ENCODE peak calls at places on chromosomes 12 and 14, in seven cellular contexts. N is epithelial cell of esophagus, O is progenitor cell of endocrine pancreas, F is NB4, H is glutamatergic neuron, Y is AG04449, K is GM12864. A is an unnamed sample.

GRCh38 chr12:29402437-29402836 is 21.5 kb upstream of the ERGIC2 start:
- DNase-seq in N (no peak), O (no peak), F (no peak), H (no peak), Y (no peak), K (no peak), A (no peak)

GRCh38 chr12:132305991-132306884 is 23.2 kb downstream of the GALNT9 start:
- DNase-seq in N (no peak), O (no peak), F (no peak), H (peak; percentile 23), Y (no peak), K (no peak), A (no peak)

GRCh38 chr14:33505963-33506329 is 444.9 kb downstream of the EGLN3 start:
- DNase-seq in N (no peak), O (no peak), F (no peak), H (no peak), Y (no peak), K (no peak), A (no peak)

GRCh38 chr12:117060236-117060926 is 38.8 kb downstream of the TESC start:
- DNase-seq in N (no peak), O (no peak), F (peak; percentile 89), H (no peak), Y (no peak), K (no peak), A (peak; percentile 33)

GRCh38 chr12:63805704-63806672 is 26.3 kb downstream of the RXYLT1 start:
- DNase-seq in N (no peak), O (no peak), F (no peak), H (no peak), Y (no peak), K (no peak), A (no peak)

GRCh38 chr14:53953828-53954550 is 2.6 kb downstream of the BMP4 start:
- DNase-seq in N (peak; percentile 46), O (no peak), F (no peak), H (peak; percentile 53), Y (no peak), K (no peak), A (no peak)

GRCh38 chr12:114976959-114977358 is 293.0 kb upstream of the TBX3 start:
- DNase-seq in N (peak; percentile 47), O (no peak), F (no peak), H (no peak), Y (no peak), K (no peak), A (no peak)

GRCh38 chr12:77189463-77189862 is 124.1 kb upstream of the E2F7 start:
- DNase-seq in N (peak; percentile 57), O (no peak), F (no peak), H (no peak), Y (peak; percentile 78), K (no peak), A (no peak)

GRCh38 chr12:49970030-49970429 is 2.7 kb upstream of the AQP6 start:
- DNase-seq in N (no peak), O (no peak), F (no peak), H (no peak), Y (no peak), K (no peak), A (no peak)

GRCh38 chr12:89781161-89781560 is 72.5 kb upstream of the ATP2B1 start:
- DNase-seq in N (no peak), O (no peak), F (peak; percentile 53), H (no peak), Y (no peak), K (no peak), A (no peak)

GRCh38 chr12:110337912-110338710 is 57.1 kb downstream of the ATP2A2 start:
- DNase-seq in N (no peak), O (no peak), F (no peak), H (no peak), Y (no peak), K (no peak), A (no peak)

GRCh38 chr14:22598896-22599244 is 770 bp downstream of the ABHD4 start:
- DNase-seq in N (peak; percentile 87), O (no peak), F (no peak), H (no peak), Y (no peak), K (no peak), A (no peak)

GRCh38 chr12:1650954-1651353 is 21.9 kb downstream of the WNT5B start:
- DNase-seq in N (no peak), O (no peak), F (no peak), H (no peak), Y (no peak), K (no peak), A (no peak)

GRCh38 chr12:98644433-98644711 is 216 bp downstream of the IKBIP start:
- DNase-seq in N (peak; percentile 65), O (peak; percentile 52), F (no peak), H (peak; percentile 67), Y (no peak), K (no peak), A (no peak)
- TF ChIP-seq CTCF in N (no peak), O (peak; percentile 43), F (no peak), H (no peak), Y (no peak), K (no peak), A (no peak)

GRCh38 chr12:52050771-52051541 is at the start of gene NR4A1:
- DNase-seq in N (peak; percentile 89), O (peak; percentile 95), F (peak; percentile 94), H (peak; percentile 84), Y (no peak), K (peak; percentile 44), A (peak; percentile 90)

GRCh38 chr12:52049688-52050087 is 1.6 kb upstream of the NR4A1 start:
- DNase-seq in N (no peak), O (no peak), F (no peak), H (no peak), Y (no peak), K (no peak), A (no peak)

GRCh38 chr12:52046859-52047258 is 4.4 kb upstream of the NR4A1 start:
- DNase-seq in N (no peak), O (no peak), F (no peak), H (no peak), Y (no peak), K (no peak), A (no peak)

GRCh38 chr12:52050116-52050770 is 999 bp upstream of the NR4A1 start:
- DNase-seq in N (no peak), O (no peak), F (no peak), H (no peak), Y (no peak), K (no peak), A (peak; percentile 35)

GRCh38 chr12:52049286-52049685 is 2.0 kb upstream of the NR4A1 start:
- DNase-seq in N (no peak), O (no peak), F (no peak), H (no peak), Y (no peak), K (no peak), A (no peak)
- TF ChIP-seq CTCF in N (no peak), O (no peak), F (no peak), H (no peak), Y (no peak), K (no peak), A (no peak)

GRCh38 chr14:89720741-89721315 is 233.7 kb downstream of the EFCAB11 start:
- DNase-seq in N (no peak), O (no peak), F (peak; percentile 91), H (no peak), Y (no peak), K (peak; percentile 72), A (no peak)
- TF ChIP-seq CTCF in N (no peak), O (no peak), F (no peak), H (no peak), Y (no peak), K (peak; percentile 6), A (no peak)

GRCh38 chr14:71193663-71194062 is 286.4 kb downstream of the PCNX1 start:
- DNase-seq in N (peak; percentile 59), O (no peak), F (no peak), H (no peak), Y (no peak), K (no peak), A (no peak)
- TF ChIP-seq CTCF in N (no peak), O (no peak), F (no peak), H (no peak), Y (no peak), K (no peak), A (no peak)

DNA sequence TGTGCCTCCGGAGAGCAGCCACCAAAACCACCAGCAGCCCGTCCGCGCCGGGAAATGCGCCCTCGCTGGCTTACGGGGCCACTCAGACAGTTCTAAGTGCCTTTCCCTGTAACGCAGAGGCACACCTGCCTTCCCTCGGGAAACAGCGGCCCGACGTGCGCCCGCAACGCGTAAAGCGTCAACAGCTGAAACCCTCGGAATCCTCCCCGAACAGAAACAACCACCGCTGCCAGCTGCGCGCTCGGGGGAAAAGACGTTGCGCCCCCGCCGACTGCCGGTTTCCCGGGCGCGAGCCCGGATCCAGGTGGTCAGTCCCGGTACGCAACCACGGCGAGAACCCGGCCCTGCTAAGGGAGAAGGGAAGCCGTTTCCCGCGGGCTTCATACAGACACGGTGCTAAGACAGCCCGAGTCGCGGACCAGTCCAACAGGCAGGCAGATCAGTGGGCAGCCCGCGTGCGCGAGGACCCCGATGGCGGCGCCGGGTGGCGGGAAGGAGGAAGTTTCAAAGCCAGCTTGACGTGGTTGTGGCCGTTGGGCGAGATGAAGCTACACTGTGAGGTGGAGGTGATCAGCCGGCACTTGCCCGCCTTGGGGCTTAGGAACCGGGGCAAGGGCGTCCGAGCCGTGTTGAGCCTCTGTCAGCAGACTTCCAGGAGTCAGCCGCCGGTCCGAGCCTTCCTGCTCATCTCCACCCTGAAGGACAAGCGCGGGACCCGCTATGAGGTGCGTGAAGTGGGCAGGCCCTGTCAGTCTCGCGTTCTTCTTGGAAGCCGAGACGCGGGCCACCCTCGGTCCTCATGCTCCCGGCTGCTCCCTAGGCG is at the start of gene LRR1:
- DNase-seq in N (peak; percentile 90), O (peak; percentile 83), F (peak; percentile 91), H (peak; percentile 91), Y (no peak), K (no peak), A (peak; percentile 90)
- TF ChIP-seq CTCF in N (no peak), O (no peak), F (no peak), H (no peak), Y (no peak), K (no peak), A (no peak)

GRCh38 chr14:85426068-85426935 is 103.6 kb upstream of the FLRT2 start:
- DNase-seq in N (no peak), O (no peak), F (no peak), H (no peak), Y (no peak), K (no peak), A (no peak)

GRCh38 chr14:85421166-85421877 is 108.6 kb upstream of the FLRT2 start:
- DNase-seq in N (peak; percentile 95), O (no peak), F (peak; percentile 14), H (no peak), Y (no peak), K (no peak), A (no peak)

GRCh38 chr14:85423889-85424288 is 106.1 kb upstream of the FLRT2 start:
- DNase-seq in N (peak; percentile 89), O (no peak), F (no peak), H (no peak), Y (no peak), K (no peak), A (no peak)

GRCh38 chr14:85428926-85429325 is 101.0 kb upstream of the FLRT2 start:
- DNase-seq in N (no peak), O (no peak), F (no peak), H (no peak), Y (no peak), K (no peak), A (no peak)

GRCh38 chr14:85425507-85425906 is 104.4 kb upstream of the FLRT2 start:
- DNase-seq in N (no peak), O (no peak), F (no peak), H (no peak), Y (no peak), K (no peak), A (no peak)
- TF ChIP-seq CTCF in N (no peak), O (peak; percentile 29), F (no peak), H (peak; percentile 30), Y (no peak), K (no peak), A (peak; percentile 48)

GRCh38 chr12:101039848-101040531 is 170.0 kb downstream of the SLC5A8 start:
- DNase-seq in N (peak; percentile 47), O (no peak), F (no peak), H (no peak), Y (no peak), K (no peak), A (no peak)
- TF ChIP-seq CTCF in N (no peak), O (no peak), F (no peak), H (no peak), Y (no peak), K (no peak), A (no peak)